ENCODE peak calls at places on chromosomes 3 and 15, in six cellular contexts. W is heart left ventricle, Y is IMR-90, P is endothelial cell, O is epithelial cell of esophagus, Q is astrocyte of the spinal cord. D is an unnamed sample.

GRCh38 chr3:150384517-150385212 is 23.4 kb upstream of the TSC22D2 start:
- DNase-seq in Q (peak; percentile 36), O (no peak), P (peak; percentile 32), Y (peak; percentile 12), W (no peak), D (peak; percentile 80)

GRCh38 chr15:79130535-79131130 is 40.1 kb upstream of the RASGRF1 start:
- DNase-seq in O (no peak), W (no peak), Q (no peak), P (no peak), Y (no peak), D (no peak)

GRCh38 chr15:98321916-98322315 is 326.4 kb upstream of the IGF1R start:
- DNase-seq in Q (no peak), W (no peak), Y (no peak), P (no peak), O (peak; percentile 95), D (no peak)

GRCh38 chr3:139113231-139113749 is 68.6 kb upstream of the PRR23C start:
- DNase-seq in O (no peak), P (no peak), Y (no peak), Q (no peak), W (no peak), D (no peak)

GRCh38 chr3:87191175-87191574 is 35.9 kb upstream of the CHMP2B start:
- DNase-seq in P (no peak), Y (no peak), Q (no peak), O (no peak), W (no peak), D (no peak)

GRCh38 chr15:68587769-68588385 is 9.1 kb downstream of the CORO2B start:
- DNase-seq in W (no peak), Y (no peak), Q (no peak), P (no peak), O (no peak), D (no peak)

GRCh38 chr3:94543161-94543560 is 480.3 kb downstream of the NSUN3 start:
- DNase-seq in W (no peak), P (no peak), Y (no peak), O (peak; percentile 23), Q (no peak), D (no peak)

GRCh38 chr3:139107424-139108252 is 62.9 kb upstream of the PRR23C start:
- DNase-seq in P (no peak), W (no peak), Q (no peak), Y (no peak), O (no peak), D (no peak)

GRCh38 chr15:88605507-88606436 is 15.4 kb upstream of the AEN start:
- DNase-seq in Q (peak; percentile 19), P (peak; percentile 61), W (no peak), O (peak; percentile 52), Y (peak; percentile 29), D (peak; percentile 43)

GRCh38 chr3:54891540-54891897 is 36.3 kb downstream of the LRTM1 start:
- DNase-seq in O (peak; percentile 96), Q (peak; percentile 99), P (no peak), W (peak; percentile 72), Y (peak; percentile 97), D (no peak)

GRCh38 chr15:57144448-57144847 is 226.0 kb downstream of the TCF12 start:
- DNase-seq in O (no peak), Q (no peak), P (no peak), W (no peak), Y (no peak), D (no peak)

GRCh38 chr15:51600114-51600513 is 22.5 kb downstream of the DMXL2 start:
- DNase-seq in P (no peak), Q (peak; percentile 20), W (no peak), Y (peak; percentile 43), O (peak; percentile 86), D (no peak)

GRCh38 chr15:62803856-62804400 is 238.6 kb upstream of the TPM1 start:
- DNase-seq in Q (no peak), Y (no peak), O (peak; percentile 41), P (no peak), W (no peak), D (no peak)

GRCh38 chr3:162586591-162586990 is 1090.0 kb downstream of the OTOL1 start:
- DNase-seq in W (no peak), P (no peak), Q (peak; percentile 23), Y (peak; percentile 57), O (no peak), D (no peak)

GRCh38 chr3:52770581-52771333 is at the start of gene NEK4:
- DNase-seq in O (peak; percentile 90), Q (peak; percentile 89), W (peak; percentile 93), Y (peak; percentile 85), P (peak; percentile 89), D (peak; percentile 95)
- TF ChIP-seq CTCF in O (no peak), Q (no peak), W (no peak), Y (no peak), P (no peak), D (no peak)

DNA sequence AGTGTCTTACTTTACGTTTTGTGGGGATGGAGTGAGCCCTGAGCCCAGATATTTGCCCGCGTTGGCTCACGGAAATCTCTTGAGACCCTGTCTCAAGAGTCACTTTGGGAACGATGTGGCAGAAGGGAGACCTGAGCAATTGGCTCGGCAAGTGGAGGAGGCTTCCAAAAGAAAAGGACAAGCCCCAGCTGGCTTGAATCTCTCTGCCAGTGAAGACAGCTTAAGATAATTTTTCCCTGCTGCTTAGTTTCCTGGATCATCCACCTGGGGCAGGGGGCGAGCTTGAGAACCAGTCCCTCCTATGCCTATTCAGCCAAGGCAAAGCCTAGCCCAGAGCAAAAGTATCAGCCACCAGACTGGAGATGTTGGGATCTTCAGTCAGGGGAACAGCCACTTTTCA is 708 bp downstream of the SEC22A start:
- DNase-seq in W (no peak), O (peak; percentile 16), P (peak; percentile 7), Q (peak; percentile 12), Y (peak; percentile 2), D (peak; percentile 8)
- TF ChIP-seq CTCF in W (no peak), O (no peak), P (no peak), Q (peak; percentile 7), Y (no peak), D (no peak)

DNA sequence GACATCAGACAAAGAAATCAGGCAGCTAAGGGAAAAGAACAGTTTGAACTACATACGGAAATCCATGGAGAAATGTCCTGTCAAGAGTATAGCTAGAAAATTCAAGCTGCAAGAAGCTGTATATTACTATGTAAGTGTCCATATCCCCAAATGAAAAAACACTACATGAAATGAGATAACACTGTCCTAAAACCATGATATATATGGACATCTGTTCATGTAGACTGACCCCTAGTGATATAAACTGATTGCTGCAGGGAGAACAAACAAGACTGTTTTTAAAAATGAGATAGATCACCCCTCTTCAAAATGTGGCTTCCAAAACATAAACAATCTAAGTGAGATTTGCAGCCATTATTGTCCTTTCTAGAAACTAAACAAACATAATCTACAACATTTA is 985.6 kb downstream of the EPHA3 start:
- DNase-seq in Y (peak; percentile 5), Q (peak; percentile 29), P (no peak), W (no peak), O (peak; percentile 33), D (no peak)
- TF ChIP-seq CTCF in Y (peak; percentile 44), Q (peak; percentile 67), P (peak; percentile 56), W (peak; percentile 41), O (peak; percentile 58), D (no peak)

GRCh38 chr3:74426571-74426970 is 187.9 kb downstream of the CNTN3 start:
- DNase-seq in P (no peak), Q (no peak), W (no peak), Y (peak; percentile 84), O (peak; percentile 22), D (no peak)

GRCh38 chr3:74420538-74421128 is 193.8 kb downstream of the CNTN3 start:
- DNase-seq in Y (no peak), O (no peak), W (no peak), Q (no peak), P (no peak), D (no peak)

GRCh38 chr3:74423867-74424266 is 190.6 kb downstream of the CNTN3 start:
- DNase-seq in O (no peak), Q (no peak), W (no peak), P (no peak), Y (no peak), D (no peak)
- TF ChIP-seq CTCF in O (no peak), Q (no peak), W (no peak), P (no peak), Y (no peak), D (no peak)

GRCh38 chr15:33089165-33089877 is 105.2 kb downstream of the FMN1 start:
- DNase-seq in O (no peak), Q (no peak), P (no peak), W (no peak), Y (no peak), D (no peak)
- TF ChIP-seq CTCF in O (no peak), Q (no peak), P (no peak), W (no peak), Y (no peak), D (no peak)

DNA sequence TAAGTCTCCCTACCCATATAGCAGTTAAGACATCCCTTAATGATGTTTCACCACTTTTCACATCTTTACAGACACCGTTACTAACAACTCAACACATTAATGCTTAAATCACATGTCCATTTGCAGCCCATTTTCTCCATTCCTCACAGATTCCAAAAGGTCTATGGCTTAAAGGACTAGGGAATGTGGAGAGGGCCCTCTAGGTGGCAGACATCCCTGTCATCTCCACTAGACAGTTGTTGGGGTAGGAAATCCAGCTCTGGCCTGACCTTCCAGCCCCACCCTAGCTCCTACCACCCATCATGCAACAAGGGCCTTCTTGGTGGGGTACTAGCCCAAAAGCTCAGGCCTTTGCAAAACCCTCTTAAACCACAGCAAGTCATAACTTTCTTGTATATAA is 25.2 kb downstream of the CPEB1 start:
- DNase-seq in Y (no peak), O (peak; percentile 9), P (no peak), Q (no peak), W (no peak), D (no peak)
- TF ChIP-seq CTCF in Y (no peak), O (peak; percentile 28), P (no peak), Q (peak; percentile 10), W (no peak), D (no peak)

DNA sequence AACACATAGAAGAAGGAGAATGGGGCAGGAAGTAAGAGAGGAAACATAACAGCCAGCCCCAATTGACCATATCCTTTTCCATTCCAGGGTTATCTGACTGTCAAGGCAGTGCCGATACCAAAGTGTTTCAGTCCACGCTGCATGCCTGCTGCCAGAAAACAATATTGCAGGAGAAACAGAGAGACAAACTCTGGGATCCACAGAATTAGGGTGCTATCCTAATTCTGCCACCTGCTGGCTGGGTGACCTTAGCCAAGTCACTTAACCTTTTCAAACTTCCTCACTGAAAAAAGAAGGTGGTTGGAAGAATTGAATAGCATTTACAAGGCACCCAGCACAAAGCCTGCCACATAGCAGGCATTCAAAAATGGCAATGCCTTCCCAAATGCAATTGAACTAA is 32.0 kb downstream of the GLB1 start:
- DNase-seq in W (no peak), Y (no peak), P (no peak), O (no peak), Q (no peak), D (no peak)
- TF ChIP-seq CTCF in W (no peak), Y (no peak), P (no peak), O (peak; percentile 31), Q (no peak), D (no peak)

D was measured in GM20000.